ENCODE peak calls at places on chromosomes 6 and 20, in seven cellular contexts. One of them, this sample, is unnamed.
A peak's percentile ranks its signal among the peaks of the same experiment; 100 is the strongest.

GRCh38 chr6:73854998-73855718 is 159.2 kb downstream of the CD109 start:
- DNase-seq in ovary: no peak
- DNase-seq in psoas muscle: no peak
- DNase-seq in Calu3: peak; percentile 49
- DNase-seq in epithelial cell of esophagus: peak; percentile 72
- DNase-seq in osteocyte: no peak
- DNase-seq in HFF-Myc: peak; percentile 53
- DNase-seq in this sample: peak; percentile 49

GRCh38 chr6:15522856-15523529 is 139.8 kb downstream of the DTNBP1 start:
- DNase-seq in ovary: no peak
- DNase-seq in psoas muscle: no peak
- DNase-seq in Calu3: no peak
- DNase-seq in epithelial cell of esophagus: no peak
- DNase-seq in osteocyte: peak; percentile 76
- DNase-seq in HFF-Myc: no peak
- DNase-seq in this sample: no peak

GRCh38 chr20:13819885-13820645 is 35.2 kb downstream of the NDUFAF5 start:
- DNase-seq in ovary: peak; percentile 30
- DNase-seq in psoas muscle: peak; percentile 28
- DNase-seq in Calu3: peak; percentile 12
- DNase-seq in epithelial cell of esophagus: peak; percentile 87
- DNase-seq in osteocyte: no peak
- DNase-seq in HFF-Myc: peak; percentile 32
- DNase-seq in this sample: no peak

GRCh38 chr20:1827974-1828785 is 67.0 kb upstream of the SIRPA start:
- DNase-seq in ovary: no peak
- DNase-seq in psoas muscle: peak; percentile 56
- DNase-seq in Calu3: peak; percentile 80
- DNase-seq in epithelial cell of esophagus: peak; percentile 97
- DNase-seq in osteocyte: no peak
- DNase-seq in HFF-Myc: no peak
- DNase-seq in this sample: no peak

GRCh38 chr6:130233332-130233731 is 10.6 kb upstream of the SAMD3 start:
- DNase-seq in ovary: no peak
- DNase-seq in psoas muscle: no peak
- DNase-seq in Calu3: no peak
- DNase-seq in epithelial cell of esophagus: no peak
- DNase-seq in osteocyte: no peak
- DNase-seq in HFF-Myc: no peak
- DNase-seq in this sample: no peak

GRCh38 chr6:63634630-63635029 is 972 bp upstream of the PHF3 start:
- DNase-seq in ovary: no peak
- DNase-seq in psoas muscle: no peak
- DNase-seq in Calu3: no peak
- DNase-seq in epithelial cell of esophagus: no peak
- DNase-seq in osteocyte: no peak
- DNase-seq in HFF-Myc: no peak
- DNase-seq in this sample: no peak

GRCh38 chr6:134317471-134318131 is at the start of gene SGK1:
- DNase-seq in ovary: peak; percentile 71
- DNase-seq in psoas muscle: peak; percentile 21
- DNase-seq in Calu3: peak; percentile 6
- DNase-seq in epithelial cell of esophagus: peak; percentile 55
- DNase-seq in osteocyte: no peak
- DNase-seq in HFF-Myc: no peak
- DNase-seq in this sample: peak; percentile 12

GRCh38 chr20:4840831-4841230 is 119.1 kb downstream of the PRND start:
- DNase-seq in ovary: no peak
- DNase-seq in psoas muscle: no peak
- DNase-seq in Calu3: no peak
- DNase-seq in epithelial cell of esophagus: no peak
- DNase-seq in osteocyte: no peak
- DNase-seq in HFF-Myc: no peak
- DNase-seq in this sample: no peak

GRCh38 chr6:112176175-112176574 is 78.2 kb downstream of the LAMA4 start:
- DNase-seq in ovary: no peak
- DNase-seq in psoas muscle: no peak
- DNase-seq in Calu3: no peak
- DNase-seq in epithelial cell of esophagus: no peak
- DNase-seq in osteocyte: no peak
- DNase-seq in HFF-Myc: no peak
- DNase-seq in this sample: no peak

GRCh38 chr20:14065774-14066173 is 70.5 kb downstream of the MACROD2 start:
- DNase-seq in ovary: no peak
- DNase-seq in psoas muscle: no peak
- DNase-seq in Calu3: no peak
- DNase-seq in epithelial cell of esophagus: no peak
- DNase-seq in osteocyte: no peak
- DNase-seq in HFF-Myc: no peak
- DNase-seq in this sample: no peak

GRCh38 chr20:58995461-58996225 is 11.4 kb downstream of the CTSZ start:
- DNase-seq in ovary: no peak
- DNase-seq in psoas muscle: no peak
- DNase-seq in Calu3: peak; percentile 24
- DNase-seq in epithelial cell of esophagus: peak; percentile 39
- DNase-seq in osteocyte: no peak
- DNase-seq in HFF-Myc: no peak
- DNase-seq in this sample: no peak

GRCh38 chr6:14711704-14712397 is 534.0 kb upstream of the JARID2 start:
- DNase-seq in ovary: no peak
- DNase-seq in psoas muscle: no peak
- DNase-seq in Calu3: no peak
- DNase-seq in epithelial cell of esophagus: no peak
- DNase-seq in osteocyte: no peak
- DNase-seq in HFF-Myc: no peak
- DNase-seq in this sample: no peak

GRCh38 chr6:125307964-125308615 is 6.3 kb upstream of the HDDC2 start:
- DNase-seq in ovary: no peak
- DNase-seq in psoas muscle: no peak
- DNase-seq in Calu3: no peak
- DNase-seq in epithelial cell of esophagus: no peak
- DNase-seq in osteocyte: no peak
- DNase-seq in HFF-Myc: no peak
- DNase-seq in this sample: no peak

GRCh38 chr6:26555505-26556262 is 17.5 kb downstream of the HMGN4 start:
- DNase-seq in ovary: no peak
- DNase-seq in psoas muscle: no peak
- DNase-seq in Calu3: no peak
- DNase-seq in epithelial cell of esophagus: peak; percentile 25
- DNase-seq in osteocyte: no peak
- DNase-seq in HFF-Myc: no peak
- DNase-seq in this sample: no peak

DNA sequence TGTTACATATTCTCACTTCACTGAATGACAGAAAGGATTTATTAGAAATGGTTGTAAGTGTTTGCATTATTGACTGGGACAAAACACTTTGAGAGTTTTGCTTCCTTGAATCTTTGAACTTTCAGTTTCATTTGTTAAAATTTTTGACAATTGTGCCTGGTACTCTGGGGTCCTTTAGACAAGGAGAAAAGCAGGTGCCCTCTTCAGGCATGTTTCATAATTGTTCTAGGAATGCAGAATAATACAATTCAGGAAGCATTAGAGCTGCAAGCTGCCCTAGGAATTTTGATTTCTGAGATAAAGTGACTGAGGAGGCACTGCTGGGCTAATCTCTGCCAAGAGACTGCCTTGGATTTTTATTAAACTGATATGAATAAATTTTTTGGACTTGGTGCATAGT is 49.7 kb downstream of the TOP1 start:
- DNase-seq in ovary: no peak
- DNase-seq in psoas muscle: no peak
- DNase-seq in Calu3: peak; percentile 61
- DNase-seq in epithelial cell of esophagus: peak; percentile 29
- DNase-seq in osteocyte: no peak
- DNase-seq in HFF-Myc: no peak
- DNase-seq in this sample: peak; percentile 24
- TF ChIP-seq CTCF in ovary: no peak
- TF ChIP-seq CTCF in psoas muscle: peak; percentile 50
- TF ChIP-seq CTCF in Calu3: peak; percentile 58
- TF ChIP-seq CTCF in epithelial cell of esophagus: peak; percentile 60
- TF ChIP-seq CTCF in osteocyte: peak; percentile 73
- TF ChIP-seq CTCF in HFF-Myc: peak; percentile 49
- TF ChIP-seq CTCF in this sample: peak; percentile 60

GRCh38 chr20:53581444-53582311 is 12.0 kb downstream of the ZNF217 start:
- DNase-seq in ovary: no peak
- DNase-seq in psoas muscle: no peak
- DNase-seq in Calu3: no peak
- DNase-seq in epithelial cell of esophagus: no peak
- DNase-seq in osteocyte: peak; percentile 81
- DNase-seq in HFF-Myc: no peak
- DNase-seq in this sample: no peak

GRCh38 chr20:53579581-53580375 is 13.9 kb downstream of the ZNF217 start:
- DNase-seq in ovary: no peak
- DNase-seq in psoas muscle: peak; percentile 37
- DNase-seq in Calu3: peak; percentile 48
- DNase-seq in epithelial cell of esophagus: peak; percentile 87
- DNase-seq in osteocyte: peak; percentile 30
- DNase-seq in HFF-Myc: no peak
- DNase-seq in this sample: no peak

GRCh38 chr20:53578492-53579222 is 15.0 kb downstream of the ZNF217 start:
- DNase-seq in ovary: peak; percentile 43
- DNase-seq in psoas muscle: no peak
- DNase-seq in Calu3: peak; percentile 81
- DNase-seq in epithelial cell of esophagus: peak; percentile 89
- DNase-seq in osteocyte: peak; percentile 85
- DNase-seq in HFF-Myc: peak; percentile 77
- DNase-seq in this sample: peak; percentile 82

GRCh38 chr20:53579266-53579580 is 14.4 kb downstream of the ZNF217 start:
- DNase-seq in ovary: no peak
- DNase-seq in psoas muscle: no peak
- DNase-seq in Calu3: no peak
- DNase-seq in epithelial cell of esophagus: no peak
- DNase-seq in osteocyte: no peak
- DNase-seq in HFF-Myc: no peak
- DNase-seq in this sample: no peak

GRCh38 chr20:53580376-53581111 is 13.1 kb downstream of the ZNF217 start:
- DNase-seq in ovary: no peak
- DNase-seq in psoas muscle: no peak
- DNase-seq in Calu3: no peak
- DNase-seq in epithelial cell of esophagus: no peak
- DNase-seq in osteocyte: peak; percentile 27
- DNase-seq in HFF-Myc: no peak
- DNase-seq in this sample: no peak
- TF ChIP-seq CTCF in ovary: peak; percentile 10
- TF ChIP-seq CTCF in psoas muscle: peak; percentile 18
- TF ChIP-seq CTCF in Calu3: peak; percentile 6
- TF ChIP-seq CTCF in epithelial cell of esophagus: no peak
- TF ChIP-seq CTCF in osteocyte: peak; percentile 10
- TF ChIP-seq CTCF in HFF-Myc: no peak
- TF ChIP-seq CTCF in this sample: peak; percentile 4

GRCh38 chr6:97068211-97068610 is 143.7 kb downstream of the KLHL32 start:
- DNase-seq in ovary: no peak
- DNase-seq in psoas muscle: no peak
- DNase-seq in Calu3: peak; percentile 32
- DNase-seq in epithelial cell of esophagus: peak; percentile 50
- DNase-seq in osteocyte: no peak
- DNase-seq in HFF-Myc: no peak
- DNase-seq in this sample: no peak
- TF ChIP-seq CTCF in ovary: no peak
- TF ChIP-seq CTCF in psoas muscle: peak; percentile 47
- TF ChIP-seq CTCF in Calu3: peak; percentile 40
- TF ChIP-seq CTCF in epithelial cell of esophagus: peak; percentile 54
- TF ChIP-seq CTCF in osteocyte: peak; percentile 67
- TF ChIP-seq CTCF in HFF-Myc: peak; percentile 20
- TF ChIP-seq CTCF in this sample: peak; percentile 48

GRCh38 chr6:32148289-32148688 is 3.5 kb downstream of the PRRT1 start:
- DNase-seq in ovary: no peak
- DNase-seq in psoas muscle: no peak
- DNase-seq in Calu3: no peak
- DNase-seq in epithelial cell of esophagus: no peak
- DNase-seq in osteocyte: no peak
- DNase-seq in HFF-Myc: no peak
- DNase-seq in this sample: no peak

GRCh38 chr6:32146687-32147086 is 5.1 kb downstream of the PRRT1 start:
- DNase-seq in ovary: no peak
- DNase-seq in psoas muscle: no peak
- DNase-seq in Calu3: no peak
- DNase-seq in epithelial cell of esophagus: no peak
- DNase-seq in osteocyte: no peak
- DNase-seq in HFF-Myc: no peak
- DNase-seq in this sample: no peak

GRCh38 chr6:32148722-32149576 is 2.8 kb downstream of the PRRT1 start:
- DNase-seq in ovary: peak; percentile 65
- DNase-seq in psoas muscle: peak; percentile 61
- DNase-seq in Calu3: no peak
- DNase-seq in epithelial cell of esophagus: peak; percentile 89
- DNase-seq in osteocyte: no peak
- DNase-seq in HFF-Myc: no peak
- DNase-seq in this sample: no peak

GRCh38 chr6:32146287-32146686 is 5.5 kb downstream of the PRRT1 start:
- DNase-seq in ovary: no peak
- DNase-seq in psoas muscle: no peak
- DNase-seq in Calu3: no peak
- DNase-seq in epithelial cell of esophagus: peak; percentile 41
- DNase-seq in osteocyte: no peak
- DNase-seq in HFF-Myc: no peak
- DNase-seq in this sample: no peak

DNA sequence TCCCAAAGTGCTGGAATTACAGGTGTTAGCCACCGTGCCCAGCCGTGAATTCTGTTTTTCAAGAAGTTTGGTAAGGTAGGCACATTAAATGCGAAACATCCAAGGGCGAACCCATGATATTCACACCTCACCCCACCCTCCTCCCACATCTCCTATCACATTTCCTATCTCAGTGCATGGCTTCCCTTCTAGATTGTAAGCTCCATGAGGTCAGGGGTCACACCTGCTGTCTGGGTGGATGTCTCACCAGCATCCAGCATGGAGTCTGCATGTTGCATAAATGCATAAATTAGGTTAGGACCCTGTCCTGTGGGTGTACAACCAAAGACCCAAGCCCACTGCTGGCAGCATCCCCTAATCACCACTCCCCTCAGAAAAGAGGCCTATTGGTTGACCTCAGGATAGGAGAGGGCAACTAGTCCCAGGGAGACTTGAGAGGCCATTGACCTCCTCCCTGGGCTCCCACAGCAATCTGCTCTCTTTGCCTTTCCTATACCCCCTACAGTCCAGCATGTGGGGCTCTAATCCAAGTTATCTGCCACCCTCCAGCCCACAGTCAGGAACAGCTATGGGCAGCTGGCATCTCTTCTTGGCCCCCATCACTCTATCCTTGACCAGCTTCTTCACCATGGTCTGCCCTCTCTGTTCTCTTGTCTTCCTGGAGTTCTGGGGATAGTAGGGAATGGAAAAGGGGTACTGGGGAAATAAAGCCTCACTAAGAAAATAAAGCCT is 4.2 kb downstream of the PRRT1 start:
- DNase-seq in ovary: no peak
- DNase-seq in psoas muscle: no peak
- DNase-seq in Calu3: no peak
- DNase-seq in epithelial cell of esophagus: no peak
- DNase-seq in osteocyte: no peak
- DNase-seq in HFF-Myc: no peak
- DNase-seq in this sample: no peak
- TF ChIP-seq CTCF in ovary: no peak
- TF ChIP-seq CTCF in psoas muscle: no peak
- TF ChIP-seq CTCF in Calu3: no peak
- TF ChIP-seq CTCF in epithelial cell of esophagus: no peak
- TF ChIP-seq CTCF in osteocyte: no peak
- TF ChIP-seq CTCF in HFF-Myc: no peak
- TF ChIP-seq CTCF in this sample: no peak